ENCODE peak calls at places on chromosome 22, in four cellular contexts. Z is cardiac fibroblast, O is brain pericyte, G is kidney epithelial cell. D is an unnamed sample.

GRCh38 chr22:26756675-26757293 is 99.4 kb downstream of the MIAT start:
- DNase-seq in Z (peak), O (no peak), G (no peak), D (peak)

GRCh38 chr22:28025333-28025732 is 106.3 kb upstream of the PITPNB start:
- DNase-seq in Z (no peak), O (no peak), G (no peak), D (no peak)

GRCh38 chr22:17471901-17472566 is 91.3 kb upstream of the SLC25A18 start:
- DNase-seq in Z (peak), O (no peak), G (no peak), D (no peak)

GRCh38 chr22:49934144-49934890 is 15.9 kb downstream of the CRELD2 start:
- DNase-seq in Z (peak), O (no peak), G (no peak), D (no peak)

GRCh38 chr22:50014053-50014501 is 1.5 kb upstream of the IL17REL start:
- DNase-seq in Z (no peak), O (no peak), G (no peak), D (no peak)

GRCh38 chr22:38298312-38299000 is 18.8 kb downstream of the CSNK1E start:
- DNase-seq in Z (peak), O (no peak), G (peak), D (peak)

GRCh38 chr22:35555351-35555915 is 14.8 kb downstream of the RASD2 start:
- DNase-seq in Z (no peak), O (no peak), G (no peak), D (no peak)

GRCh38 chr22:36790648-36791047 is 14.7 kb upstream of the IFT27 start:
- DNase-seq in Z (no peak), O (no peak), G (no peak), D (peak)

GRCh38 chr22:29470159-29470855 is 9.7 kb upstream of the NEFH start:
- DNase-seq in Z (peak), O (peak), G (no peak), D (peak)

GRCh38 chr22:31680764-31681624 is 19.0 kb upstream of the PISD start:
- DNase-seq in Z (peak), O (no peak), G (no peak), D (no peak)

GRCh38 chr22:48173061-48173849 is 1410.8 kb downstream of the TBC1D22A start:
- DNase-seq in Z (no peak), O (no peak), G (no peak), D (no peak)

GRCh38 chr22:29988719-29989118 is 91.5 kb upstream of the HORMAD2 start:
- DNase-seq in Z (no peak), O (no peak), G (no peak), D (no peak)

GRCh38 chr22:37254867-37255233 is 10.8 kb upstream of the RAC2 start:
- DNase-seq in Z (peak), O (no peak), G (no peak), D (no peak)

GRCh38 chr22:36439481-36440271 is 41.8 kb downstream of the TXN2 start:
- DNase-seq in Z (peak), O (peak), G (peak), D (no peak)

GRCh38 chr22:42316988-42317387 is 46.5 kb upstream of the TCF20 start:
- DNase-seq in Z (peak), O (no peak), G (peak), D (no peak)

GRCh38 chr22:19422440-19423301 is 8.9 kb downstream of the HIRA start:
- DNase-seq in Z (no peak), O (no peak), G (no peak), D (no peak)

GRCh38 chr22:39598017-39598965 is 27.7 kb downstream of the CACNA1I start:
- DNase-seq in Z (no peak), O (no peak), G (no peak), D (peak)

GRCh38 chr22:40070701-40071100 is 75.9 kb downstream of the FAM83F start:
- DNase-seq in Z (no peak), O (no peak), G (no peak), D (no peak)

GRCh38 chr22:20000246-20001081 is 16.2 kb downstream of the ARVCF start:
- DNase-seq in Z (no peak), O (no peak), G (no peak), D (no peak)

GRCh38 chr22:17451251-17451765 is 82.0 kb downstream of the CECR2 start:
- DNase-seq in Z (no peak), O (no peak), G (no peak), D (no peak)

GRCh38 chr22:24185501-24186351 is 4.4 kb downstream of the SUSD2 start:
- DNase-seq in Z (no peak), O (no peak), G (no peak), D (no peak)

GRCh38 chr22:32539631-32540449 is 65.2 kb downstream of the FBXO7 start:
- DNase-seq in Z (no peak), O (no peak), G (no peak), D (no peak)

GRCh38 chr22:41021655-41022454 is 70.5 kb upstream of the EP300 start:
- DNase-seq in Z (peak), O (no peak), G (no peak), D (peak)

GRCh38 chr22:44698531-44699421 is 3.2 kb upstream of the PRR5 start:
- DNase-seq in Z (peak), O (no peak), G (peak), D (no peak)

GRCh38 chr22:42884616-42885375 is 27.7 kb upstream of the ARFGAP3 start:
- DNase-seq in Z (no peak), O (no peak), G (no peak), D (no peak)

GRCh38 chr22:40728731-40729189 is 49.5 kb downstream of the MCHR1 start:
- DNase-seq in Z (no peak), O (no peak), G (no peak), D (no peak)

GRCh38 chr22:49086181-49086580 is 741.5 kb downstream of the BRD1 start:
- DNase-seq in Z (no peak), O (no peak), G (no peak), D (no peak)

GRCh38 chr22:47125603-47126002 is 363.2 kb downstream of the TBC1D22A start:
- DNase-seq in Z (no peak), O (no peak), G (no peak), D (no peak)

GRCh38 chr22:44088976-44089570 is 65.0 kb downstream of the PARVB start:
- DNase-seq in Z (peak), O (no peak), G (peak), D (no peak)

GRCh38 chr22:45977551-45978274 is 751 bp upstream of the WNT7B start:
- DNase-seq in Z (peak), O (no peak), G (no peak), D (no peak)

GRCh38 chr22:47379037-47379436 is 616.6 kb downstream of the TBC1D22A start:
- DNase-seq in Z (no peak), O (no peak), G (no peak), D (no peak)